ENCODE peak calls at places on chromosome 15, in five cellular contexts. B, G, Q, H and P are unnamed samples.

GRCh38 chr15:51382787-51383186 is 41.3 kb downstream of the GLDN start:
- DNase-seq in B (peak), G (peak), Q (peak), H (no peak), P (peak)

GRCh38 chr15:64400583-64400982 is 12.9 kb downstream of the TRIP4 start:
- DNase-seq in B (no peak), G (no peak), Q (no peak), H (no peak), P (no peak)

GRCh38 chr15:66405605-66406004 is 18.9 kb downstream of the MAP2K1 start:
- DNase-seq in B (no peak), G (peak), Q (peak), H (no peak), P (no peak)

GRCh38 chr15:31108836-31109235 is 7.3 kb upstream of the TRPM1 start:
- DNase-seq in B (no peak), G (no peak), Q (no peak), H (no peak), P (no peak)

GRCh38 chr15:69591905-69592508 is 139.4 kb downstream of the RPLP1 start:
- DNase-seq in B (no peak), G (no peak), Q (no peak), H (no peak), P (no peak)

GRCh38 chr15:34039506-34040123 is 611 bp upstream of the AVEN start:
- DNase-seq in B (no peak), G (no peak), Q (peak), H (no peak), P (peak)

GRCh38 chr15:57559875-57560274 is 31.8 kb upstream of the MYZAP start:
- DNase-seq in B (peak), G (no peak), Q (peak), H (no peak), P (peak)

GRCh38 chr15:45027220-45027619 is 4.2 kb downstream of the SORD start:
- DNase-seq in B (no peak), G (no peak), Q (no peak), H (no peak), P (no peak)

GRCh38 chr15:84823580-84823878 is 6.4 kb downstream of the ALPK3 start:
- DNase-seq in B (no peak), G (no peak), Q (no peak), H (no peak), P (no peak)

GRCh38 chr15:84824260-84824690 is 7.1 kb downstream of the ALPK3 start:
- DNase-seq in B (no peak), G (no peak), Q (no peak), H (no peak), P (no peak)

GRCh38 chr15:84827246-84827645 is 10.1 kb downstream of the ALPK3 start:
- DNase-seq in B (no peak), G (no peak), Q (no peak), H (no peak), P (no peak)

GRCh38 chr15:84828433-84828908 is 11.3 kb downstream of the ALPK3 start:
- DNase-seq in B (no peak), G (no peak), Q (no peak), H (no peak), P (no peak)

GRCh38 chr15:84826369-84826823 is 9.2 kb downstream of the ALPK3 start:
- DNase-seq in B (no peak), G (no peak), Q (no peak), H (no peak), P (no peak)
- TF ChIP-seq CTCF in B (no peak), G (no peak), Q (peak), H (no peak), P (peak)

GRCh38 chr15:43792761-43793493 is 807 bp downstream of the SERF2 start:
- DNase-seq in B (no peak), G (no peak), Q (peak), H (no peak), P (peak)
- TF ChIP-seq CTCF in B (no peak), G (peak), Q (peak), H (no peak), P (no peak)

GRCh38 chr15:100049936-100050876 is 291.6 kb downstream of the ADAMTS17 start:
- DNase-seq in B (no peak), G (no peak), Q (no peak), H (no peak), P (no peak)

GRCh38 chr15:100048736-100049135 is 293.0 kb downstream of the ADAMTS17 start:
- DNase-seq in B (no peak), G (no peak), Q (no peak), H (no peak), P (no peak)

GRCh38 chr15:100052716-100053475 is 288.9 kb downstream of the ADAMTS17 start:
- DNase-seq in B (no peak), G (no peak), Q (no peak), H (no peak), P (no peak)

GRCh38 chr15:100050877-100051786 is 290.6 kb downstream of the ADAMTS17 start:
- DNase-seq in B (no peak), G (no peak), Q (no peak), H (no peak), P (no peak)

DNA sequence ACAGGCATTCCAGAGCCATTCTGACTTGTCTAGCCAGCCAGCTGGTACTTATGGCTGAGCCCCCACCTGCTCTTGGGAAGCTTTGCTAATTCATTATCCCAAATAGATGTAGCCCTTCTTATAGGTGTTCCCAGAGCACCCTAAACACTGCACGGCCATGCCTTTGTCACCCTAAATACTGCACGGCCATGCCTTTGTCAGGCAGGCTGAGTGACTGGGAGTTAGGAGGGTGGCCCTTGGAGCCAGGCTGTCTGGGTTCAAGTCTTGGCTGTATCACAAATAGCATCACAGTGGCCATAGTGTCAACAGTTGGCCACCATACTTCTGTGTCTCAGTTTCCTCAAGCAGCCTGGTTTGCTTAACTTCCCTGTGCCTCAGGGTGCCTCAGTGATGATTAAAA is 292.3 kb downstream of the ADAMTS17 start:
- DNase-seq in B (no peak), G (no peak), Q (no peak), H (no peak), P (no peak)
- TF ChIP-seq CTCF in B (no peak), G (no peak), Q (no peak), H (no peak), P (no peak)

DNA sequence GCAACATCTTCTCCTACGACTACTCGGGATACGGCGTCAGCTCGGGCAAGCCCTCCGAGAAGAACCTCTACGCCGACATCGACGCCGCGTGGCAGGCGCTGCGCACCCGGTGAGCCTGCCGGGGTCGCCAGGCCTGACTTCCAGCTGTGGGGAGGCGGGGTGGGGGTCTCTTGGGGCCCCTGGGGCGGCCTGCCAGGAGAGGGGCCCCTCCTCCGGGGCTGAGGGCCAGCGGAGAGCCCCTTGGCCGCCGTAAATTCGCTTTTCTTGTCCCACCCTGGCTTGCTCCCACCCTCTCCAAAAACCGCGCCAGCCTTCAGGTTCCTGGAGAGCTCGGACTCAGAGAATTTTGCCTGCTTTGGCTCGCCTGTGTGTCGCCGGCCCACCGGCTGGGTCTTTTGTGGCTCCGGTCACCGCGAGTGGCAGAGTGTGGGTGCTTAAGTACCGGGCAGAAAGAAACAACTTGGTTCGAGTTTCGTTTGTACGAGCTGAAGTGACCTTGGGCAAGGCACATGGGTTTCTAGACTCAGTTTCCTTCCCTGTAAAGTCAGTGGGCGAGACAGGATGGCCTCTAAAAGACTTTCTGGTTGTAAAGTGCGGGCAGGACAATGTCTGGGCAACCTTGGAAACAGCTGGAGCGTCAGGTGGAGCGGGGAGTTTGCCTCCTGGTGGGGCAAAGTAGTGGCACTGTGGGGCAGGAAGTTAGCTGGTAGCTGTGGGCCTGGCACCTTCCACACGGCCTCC is 971 bp downstream of the ABHD17C start:
- DNase-seq in B (no peak), G (no peak), Q (peak), H (no peak), P (no peak)
- TF ChIP-seq CTCF in B (no peak), G (no peak), Q (peak), H (peak), P (no peak)